ENCODE peak calls at places on chromosome 18, in eight cellular contexts. U, H, W, K, X, A, R and N are unnamed samples.

GRCh38 chr18:8860845-8861642 is 155.7 kb downstream of the MTCL1 start:
- DNase-seq in A (no peak), H (no peak), W (no peak), R (no peak), K (no peak), X (no peak), U (no peak), N (no peak)

GRCh38 chr18:35750929-35751328 is 169.4 kb downstream of the GALNT1 start:
- DNase-seq in R (no peak), U (no peak), A (no peak), K (no peak), X (no peak), W (no peak), H (no peak), N (no peak)

GRCh38 chr18:47215554-47216138 is 35.8 kb downstream of the SKOR2 start:
- DNase-seq in K (no peak), H (no peak), W (no peak), R (no peak), X (no peak), U (peak; percentile 27), A (no peak), N (peak; percentile 28)

GRCh38 chr18:27763341-27763740 is 413.6 kb downstream of the CDH2 start:
- DNase-seq in H (no peak), K (no peak), R (no peak), W (no peak), A (no peak), U (no peak), X (no peak), N (no peak)

GRCh38 chr18:3499498-3499897 is 49.5 kb downstream of the TGIF1 start:
- DNase-seq in U (no peak), K (no peak), R (no peak), X (no peak), H (no peak), A (no peak), W (no peak), N (no peak)

GRCh38 chr18:22346968-22347611 is 70.6 kb downstream of the CTAGE1 start:
- DNase-seq in X (peak; percentile 44), A (no peak), U (no peak), H (peak; percentile 89), K (peak; percentile 63), W (no peak), R (no peak), N (peak; percentile 15)

GRCh38 chr18:47522359-47522758 is 270.9 kb upstream of the SKOR2 start:
- DNase-seq in H (no peak), U (no peak), R (no peak), A (no peak), K (no peak), W (no peak), X (no peak), N (no peak)

GRCh38 chr18:77321823-77322805 is 72.5 kb downstream of the GALR1 start:
- DNase-seq in R (no peak), K (no peak), H (no peak), A (no peak), W (no peak), U (no peak), X (peak; percentile 32), N (no peak)

GRCh38 chr18:9708882-9709877 is 1.1 kb downstream of the RAB31 start:
- DNase-seq in W (no peak), X (no peak), H (no peak), A (no peak), R (no peak), U (no peak), K (no peak), N (no peak)

GRCh38 chr18:65435529-65435928 is 315.3 kb upstream of the CDH7 start:
- DNase-seq in A (no peak), H (no peak), W (no peak), X (no peak), K (no peak), U (no peak), R (no peak), N (no peak)

GRCh38 chr18:76838182-76838581 is 15.8 kb downstream of the ZNF236 start:
- DNase-seq in U (no peak), W (no peak), A (no peak), H (no peak), R (no peak), K (no peak), X (no peak), N (no peak)

GRCh38 chr18:79589601-79590091 is 90.0 kb upstream of the CTDP1 start:
- DNase-seq in X (no peak), H (no peak), K (no peak), W (no peak), R (no peak), U (no peak), A (no peak), N (no peak)